ENCODE peak calls at places on chromosomes 2 and 18, in eight cellular contexts. One of them, this sample, is unnamed.

GRCh38 chr2:8976419-8976818 is 27.1 kb downstream of the MBOAT2 start:
- DNase-seq in activated T-helper 1 cell treated with Interleukin-2 at 50 U/mL for 16 hours: no peak
- DNase-seq in NCI-H345: no peak
- DNase-seq in A172: no peak
- DNase-seq in fibroblast of lung: no peak
- DNase-seq in Caki2: no peak
- DNase-seq in fibroblast of mammary gland: no peak
- DNase-seq in COLO829: no peak
- DNase-seq in this sample: peak; percentile 38

GRCh38 chr18:9992300-9992987 is 78.6 kb downstream of the VAPA start:
- DNase-seq in activated T-helper 1 cell treated with Interleukin-2 at 50 U/mL for 16 hours: no peak
- DNase-seq in NCI-H345: no peak
- DNase-seq in A172: no peak
- DNase-seq in fibroblast of lung: no peak
- DNase-seq in Caki2: no peak
- DNase-seq in fibroblast of mammary gland: peak; percentile 38
- DNase-seq in COLO829: no peak
- DNase-seq in this sample: peak; percentile 43

GRCh38 chr2:241772063-241772499 is 4.5 kb upstream of the GAL3ST2 start:
- DNase-seq in activated T-helper 1 cell treated with Interleukin-2 at 50 U/mL for 16 hours: no peak
- DNase-seq in NCI-H345: no peak
- DNase-seq in A172: no peak
- DNase-seq in fibroblast of lung: no peak
- DNase-seq in Caki2: no peak
- DNase-seq in fibroblast of mammary gland: no peak
- DNase-seq in COLO829: no peak
- DNase-seq in this sample: no peak

GRCh38 chr2:64288321-64288931 is 144.2 kb upstream of the PELI1 start:
- DNase-seq in activated T-helper 1 cell treated with Interleukin-2 at 50 U/mL for 16 hours: no peak
- DNase-seq in NCI-H345: no peak
- DNase-seq in A172: no peak
- DNase-seq in fibroblast of lung: peak; percentile 72
- DNase-seq in Caki2: no peak
- DNase-seq in fibroblast of mammary gland: peak; percentile 96
- DNase-seq in COLO829: no peak
- DNase-seq in this sample: peak; percentile 95

GRCh38 chr2:22281033-22281432 is 1103.9 kb upstream of the KLHL29 start:
- DNase-seq in activated T-helper 1 cell treated with Interleukin-2 at 50 U/mL for 16 hours: no peak
- DNase-seq in NCI-H345: peak; percentile 63
- DNase-seq in A172: no peak
- DNase-seq in fibroblast of lung: peak; percentile 39
- DNase-seq in Caki2: no peak
- DNase-seq in fibroblast of mammary gland: peak; percentile 9
- DNase-seq in COLO829: peak; percentile 46
- DNase-seq in this sample: peak; percentile 76

GRCh38 chr2:100286318-100286717 is 36.0 kb downstream of the LONRF2 start:
- DNase-seq in activated T-helper 1 cell treated with Interleukin-2 at 50 U/mL for 16 hours: no peak
- DNase-seq in NCI-H345: no peak
- DNase-seq in A172: peak; percentile 25
- DNase-seq in fibroblast of lung: peak; percentile 42
- DNase-seq in Caki2: no peak
- DNase-seq in fibroblast of mammary gland: peak; percentile 25
- DNase-seq in COLO829: no peak
- DNase-seq in this sample: no peak

GRCh38 chr2:48356701-48357322 is 173.1 kb upstream of the STON1 start:
- DNase-seq in activated T-helper 1 cell treated with Interleukin-2 at 50 U/mL for 16 hours: no peak
- DNase-seq in NCI-H345: no peak
- DNase-seq in A172: no peak
- DNase-seq in fibroblast of lung: peak; percentile 73
- DNase-seq in Caki2: no peak
- DNase-seq in fibroblast of mammary gland: no peak
- DNase-seq in COLO829: no peak
- DNase-seq in this sample: peak; percentile 43

GRCh38 chr2:208929489-208929864 is 494.4 kb upstream of the MAP2 start:
- DNase-seq in activated T-helper 1 cell treated with Interleukin-2 at 50 U/mL for 16 hours: no peak
- DNase-seq in NCI-H345: no peak
- DNase-seq in A172: peak; percentile 56
- DNase-seq in fibroblast of lung: no peak
- DNase-seq in Caki2: no peak
- DNase-seq in fibroblast of mammary gland: no peak
- DNase-seq in COLO829: peak; percentile 11
- DNase-seq in this sample: no peak

GRCh38 chr18:13618760-13619438 is 107.5 kb downstream of the FAM210A start:
- DNase-seq in activated T-helper 1 cell treated with Interleukin-2 at 50 U/mL for 16 hours: no peak
- DNase-seq in NCI-H345: no peak
- DNase-seq in A172: no peak
- DNase-seq in fibroblast of lung: no peak
- DNase-seq in Caki2: no peak
- DNase-seq in fibroblast of mammary gland: no peak
- DNase-seq in COLO829: no peak
- DNase-seq in this sample: no peak

GRCh38 chr2:149170156-149170555 is 131.7 kb downstream of the LYPD6B start:
- DNase-seq in activated T-helper 1 cell treated with Interleukin-2 at 50 U/mL for 16 hours: no peak
- DNase-seq in NCI-H345: no peak
- DNase-seq in A172: no peak
- DNase-seq in fibroblast of lung: no peak
- DNase-seq in Caki2: no peak
- DNase-seq in fibroblast of mammary gland: no peak
- DNase-seq in COLO829: no peak
- DNase-seq in this sample: no peak

GRCh38 chr2:70340921-70341765 is 39.3 kb upstream of the FAM136A start:
- DNase-seq in activated T-helper 1 cell treated with Interleukin-2 at 50 U/mL for 16 hours: peak; percentile 5
- DNase-seq in NCI-H345: peak; percentile 66
- DNase-seq in A172: peak; percentile 73
- DNase-seq in fibroblast of lung: peak; percentile 20
- DNase-seq in Caki2: peak; percentile 66
- DNase-seq in fibroblast of mammary gland: peak; percentile 43
- DNase-seq in COLO829: peak; percentile 79
- DNase-seq in this sample: peak; percentile 44

GRCh38 chr2:68726100-68726499 is 8.5 kb upstream of the ARHGAP25 start:
- DNase-seq in activated T-helper 1 cell treated with Interleukin-2 at 50 U/mL for 16 hours: no peak
- DNase-seq in NCI-H345: no peak
- DNase-seq in A172: no peak
- DNase-seq in fibroblast of lung: no peak
- DNase-seq in Caki2: no peak
- DNase-seq in fibroblast of mammary gland: no peak
- DNase-seq in COLO829: no peak
- DNase-seq in this sample: no peak

GRCh38 chr2:152925540-152926448 is 207.4 kb downstream of the ARL6IP6 start:
- DNase-seq in activated T-helper 1 cell treated with Interleukin-2 at 50 U/mL for 16 hours: no peak
- DNase-seq in NCI-H345: peak; percentile 76
- DNase-seq in A172: peak; percentile 78
- DNase-seq in fibroblast of lung: peak; percentile 26
- DNase-seq in Caki2: peak; percentile 70
- DNase-seq in fibroblast of mammary gland: peak; percentile 69
- DNase-seq in COLO829: peak; percentile 51
- DNase-seq in this sample: peak; percentile 48

GRCh38 chr2:141329949-141330348 is 800.9 kb downstream of the LRP1B start:
- DNase-seq in activated T-helper 1 cell treated with Interleukin-2 at 50 U/mL for 16 hours: no peak
- DNase-seq in NCI-H345: no peak
- DNase-seq in A172: no peak
- DNase-seq in fibroblast of lung: peak; percentile 38
- DNase-seq in Caki2: no peak
- DNase-seq in fibroblast of mammary gland: peak; percentile 56
- DNase-seq in COLO829: no peak
- DNase-seq in this sample: peak; percentile 44

GRCh38 chr2:20164734-20165242 is 60.1 kb downstream of the SDC1 start:
- DNase-seq in activated T-helper 1 cell treated with Interleukin-2 at 50 U/mL for 16 hours: no peak
- DNase-seq in NCI-H345: no peak
- DNase-seq in A172: no peak
- DNase-seq in fibroblast of lung: peak; percentile 70
- DNase-seq in Caki2: no peak
- DNase-seq in fibroblast of mammary gland: no peak
- DNase-seq in COLO829: no peak
- DNase-seq in this sample: peak; percentile 37

GRCh38 chr2:190408538-190409271 is 550 bp downstream of the MFSD6 start:
- DNase-seq in activated T-helper 1 cell treated with Interleukin-2 at 50 U/mL for 16 hours: peak; percentile 66
- DNase-seq in NCI-H345: peak; percentile 77
- DNase-seq in A172: peak; percentile 46
- DNase-seq in fibroblast of lung: peak; percentile 22
- DNase-seq in Caki2: peak; percentile 62
- DNase-seq in fibroblast of mammary gland: no peak
- DNase-seq in COLO829: no peak
- DNase-seq in this sample: peak; percentile 12

GRCh38 chr2:238818576-238818975 is 29.3 kb upstream of the TWIST2 start:
- DNase-seq in activated T-helper 1 cell treated with Interleukin-2 at 50 U/mL for 16 hours: no peak
- DNase-seq in NCI-H345: no peak
- DNase-seq in A172: peak; percentile 22
- DNase-seq in fibroblast of lung: no peak
- DNase-seq in Caki2: no peak
- DNase-seq in fibroblast of mammary gland: peak; percentile 27
- DNase-seq in COLO829: no peak
- DNase-seq in this sample: peak; percentile 19

GRCh38 chr18:63953811-63954210 is 4.7 kb downstream of the HMSD start:
- DNase-seq in activated T-helper 1 cell treated with Interleukin-2 at 50 U/mL for 16 hours: no peak
- DNase-seq in NCI-H345: peak; percentile 34
- DNase-seq in A172: no peak
- DNase-seq in fibroblast of lung: no peak
- DNase-seq in Caki2: no peak
- DNase-seq in fibroblast of mammary gland: no peak
- DNase-seq in COLO829: no peak
- DNase-seq in this sample: no peak

GRCh38 chr2:191656389-191656788 is 21.5 kb upstream of the NABP1 start:
- DNase-seq in activated T-helper 1 cell treated with Interleukin-2 at 50 U/mL for 16 hours: no peak
- DNase-seq in NCI-H345: no peak
- DNase-seq in A172: no peak
- DNase-seq in fibroblast of lung: peak; percentile 54
- DNase-seq in Caki2: no peak
- DNase-seq in fibroblast of mammary gland: peak; percentile 94
- DNase-seq in COLO829: no peak
- DNase-seq in this sample: peak; percentile 92

GRCh38 chr2:200466703-200467418 is 43.0 kb downstream of the KCTD18 start:
- DNase-seq in activated T-helper 1 cell treated with Interleukin-2 at 50 U/mL for 16 hours: no peak
- DNase-seq in NCI-H345: no peak
- DNase-seq in A172: no peak
- DNase-seq in fibroblast of lung: no peak
- DNase-seq in Caki2: no peak
- DNase-seq in fibroblast of mammary gland: peak; percentile 92
- DNase-seq in COLO829: no peak
- DNase-seq in this sample: peak; percentile 95

GRCh38 chr2:202133556-202134245 is 60.6 kb downstream of the KIAA2012 start:
- DNase-seq in activated T-helper 1 cell treated with Interleukin-2 at 50 U/mL for 16 hours: no peak
- DNase-seq in NCI-H345: no peak
- DNase-seq in A172: no peak
- DNase-seq in fibroblast of lung: no peak
- DNase-seq in Caki2: no peak
- DNase-seq in fibroblast of mammary gland: no peak
- DNase-seq in COLO829: no peak
- DNase-seq in this sample: peak; percentile 39

This sample was measured in cardiac fibroblast.